ENCODE peak calls at places on chromosome 10, in six cellular contexts. P, R, O, A, C and V are unnamed samples.
A peak's percentile ranks its signal among the peaks of the same experiment; 100 is the strongest.

GRCh38 chr10:3805791-3806381 is 20.9 kb upstream of the KLF6 start:
- DNase-seq in P (no peak), R (peak; percentile 95), O (peak; percentile 51), A (no peak), C (peak; percentile 77), V (peak; percentile 93)

GRCh38 chr10:109866168-109866994 is 56.9 kb downstream of the XPNPEP1 start:
- DNase-seq in P (peak; percentile 39), R (no peak), O (peak; percentile 6), A (peak; percentile 60), C (peak; percentile 9), V (peak; percentile 23)

GRCh38 chr10:75244487-75245353 is 9.0 kb upstream of the COMTD1 start:
- DNase-seq in P (no peak), R (no peak), O (no peak), A (no peak), C (peak; percentile 61), V (no peak)

GRCh38 chr10:124105594-124105993 is 12.2 kb upstream of the CHST15 start:
- DNase-seq in P (no peak), R (peak; percentile 73), O (no peak), A (no peak), C (peak; percentile 33), V (no peak)

GRCh38 chr10:16893664-16894063 is 76.4 kb upstream of the RSU1 start:
- DNase-seq in P (no peak), R (no peak), O (no peak), A (no peak), C (peak; percentile 76), V (no peak)

GRCh38 chr10:82240408-82240807 is 365.4 kb downstream of the NRG3 start:
- DNase-seq in P (no peak), R (no peak), O (no peak), A (no peak), C (no peak), V (no peak)

GRCh38 chr10:119217937-119218579 is 10.7 kb downstream of the GRK5 start:
- DNase-seq in P (no peak), R (no peak), O (no peak), A (no peak), C (no peak), V (no peak)

GRCh38 chr10:70927221-70927943 is 39.0 kb upstream of the PCBD1 start:
- DNase-seq in P (peak; percentile 44), R (no peak), O (no peak), A (no peak), C (no peak), V (peak; percentile 26)

GRCh38 chr10:123402656-123403055 is 248.5 kb downstream of the BUB3 start:
- DNase-seq in P (no peak), R (peak; percentile 80), O (no peak), A (no peak), C (no peak), V (no peak)

GRCh38 chr10:33334170-33334838 is at the start of gene NRP1:
- DNase-seq in P (peak; percentile 65), R (no peak), O (no peak), A (peak; percentile 70), C (peak; percentile 97), V (peak; percentile 59)

GRCh38 chr10:14093735-14094484 is 236.8 kb downstream of the FRMD4A start:
- DNase-seq in P (peak; percentile 52), R (no peak), O (no peak), A (peak; percentile 68), C (peak; percentile 43), V (peak; percentile 74)

GRCh38 chr10:113058175-113058961 is 108.3 kb downstream of the TCF7L2 start:
- DNase-seq in P (peak; percentile 44), R (no peak), O (no peak), A (peak; percentile 74), C (no peak), V (peak; percentile 90)

GRCh38 chr10:95560288-95561199 is 627 bp downstream of the SORBS1 start:
- DNase-seq in P (peak; percentile 69), R (peak; percentile 65), O (no peak), A (peak; percentile 50), C (peak; percentile 19), V (peak; percentile 57)

GRCh38 chr10:7567896-7568295 is 98.9 kb downstream of the ITIH5 start:
- DNase-seq in P (no peak), R (no peak), O (no peak), A (no peak), C (no peak), V (no peak)

GRCh38 chr10:123394382-123394781 is 240.2 kb downstream of the BUB3 start:
- DNase-seq in P (no peak), R (no peak), O (no peak), A (no peak), C (no peak), V (no peak)

GRCh38 chr10:22003111-22003963 is at the start of gene DNAJC1:
- DNase-seq in P (peak; percentile 95), R (peak; percentile 99), O (peak; percentile 87), A (peak; percentile 99), C (peak; percentile 95), V (peak; percentile 98)

GRCh38 chr10:119523916-119524719 is 18.4 kb downstream of the RGS10 start:
- DNase-seq in P (no peak), R (no peak), O (no peak), A (no peak), C (no peak), V (no peak)

GRCh38 chr10:87092356-87092860 is 2.2 kb downstream of the GLUD1 start:
- DNase-seq in P (no peak), R (no peak), O (no peak), A (peak; percentile 7), C (peak; percentile 49), V (peak; percentile 75)

GRCh38 chr10:109205929-109206585 is 717.3 kb downstream of the XPNPEP1 start:
- DNase-seq in P (no peak), R (no peak), O (no peak), A (no peak), C (peak; percentile 82), V (peak; percentile 93)

GRCh38 chr10:88978463-88978862 is 12.1 kb upstream of the FAS start:
- DNase-seq in P (no peak), R (no peak), O (no peak), A (no peak), C (no peak), V (no peak)

GRCh38 chr10:88979603-88980002 is 11.0 kb upstream of the FAS start:
- DNase-seq in P (no peak), R (no peak), O (no peak), A (no peak), C (no peak), V (no peak)

GRCh38 chr10:88980247-88980646 is 10.4 kb upstream of the FAS start:
- DNase-seq in P (no peak), R (no peak), O (no peak), A (no peak), C (no peak), V (no peak)

GRCh38 chr10:88980836-88981235 is 9.8 kb upstream of the FAS start:
- DNase-seq in P (no peak), R (no peak), O (no peak), A (no peak), C (no peak), V (peak; percentile 34)

DNA sequence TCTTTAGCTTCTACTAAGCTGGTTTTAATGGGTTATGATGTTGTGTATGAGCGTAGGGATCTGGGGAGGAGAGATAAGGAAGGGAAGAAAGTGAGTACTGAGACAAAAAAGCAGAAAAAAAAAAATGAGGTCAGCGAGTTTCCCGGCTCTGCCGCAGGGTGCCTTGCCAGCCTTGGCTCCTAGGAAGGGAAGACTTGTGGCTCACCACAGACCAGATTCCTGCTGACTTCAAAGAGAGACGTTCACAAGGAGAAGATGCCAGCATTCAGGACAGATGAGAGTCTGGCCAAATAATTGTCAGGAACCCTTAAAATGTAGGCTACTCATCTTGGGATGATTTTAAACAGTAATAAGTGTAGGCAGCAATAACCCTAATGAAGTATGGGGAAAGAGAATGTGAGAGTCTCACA is 11.4 kb upstream of the FAS start:
- DNase-seq in P (no peak), R (no peak), O (no peak), A (peak; percentile 18), C (no peak), V (peak; percentile 95)
- H3K9ac ChIP-seq in P (no peak overlapping the region), R (no peak overlapping the region), O (no peak overlapping the region), A (no peak overlapping the region), C (no peak overlapping the region), V (no peak overlapping the region)

GRCh38 chr10:61486251-61486650 is 33.1 kb upstream of the TMEM26 start:
- DNase-seq in P (no peak), R (no peak), O (no peak), A (no peak), C (no peak), V (no peak)

GRCh38 chr10:61481597-61481996 is 28.4 kb upstream of the TMEM26 start:
- DNase-seq in P (no peak), R (no peak), O (no peak), A (no peak), C (no peak), V (no peak)

GRCh38 chr10:61492596-61492995 is 39.4 kb upstream of the TMEM26 start:
- DNase-seq in P (no peak), R (no peak), O (no peak), A (no peak), C (no peak), V (no peak)

GRCh38 chr10:61486738-61487396 is 33.7 kb upstream of the TMEM26 start:
- DNase-seq in P (no peak), R (no peak), O (no peak), A (no peak), C (peak; percentile 66), V (peak; percentile 19)

GRCh38 chr10:61487506-61487905 is 34.3 kb upstream of the TMEM26 start:
- DNase-seq in P (no peak), R (no peak), O (no peak), A (no peak), C (peak; percentile 87), V (peak; percentile 47)
- TF ChIP-seq EZH2phosphoT487 in P (no peak), R (no peak), O (no peak), A (no peak), C (no peak), V (no peak)

DNA sequence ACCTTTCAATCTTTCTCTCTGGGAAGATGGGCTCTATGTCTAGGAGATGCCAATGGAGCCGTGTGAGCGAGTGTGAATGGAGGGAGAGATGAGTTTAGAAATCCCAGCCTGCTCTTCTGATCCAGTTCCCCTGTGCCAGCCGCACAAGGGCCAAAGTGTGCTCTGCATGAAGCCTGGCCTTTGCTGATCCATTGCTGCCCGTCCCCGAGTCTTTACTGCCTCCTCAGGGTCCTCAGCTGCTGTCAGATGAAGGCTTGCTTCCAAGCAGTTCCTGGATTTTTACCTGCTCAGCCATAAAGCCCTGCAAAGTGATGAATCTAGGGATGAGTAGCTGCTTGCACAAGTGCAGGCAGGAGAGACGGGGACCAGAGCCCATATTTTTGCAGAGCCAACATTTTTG is 115.9 kb downstream of the ZMIZ1 start:
- DNase-seq in P (no peak), R (no peak), O (no peak), A (no peak), C (no peak), V (no peak)
- H3K9ac ChIP-seq in P (peak overlapping the region; percentile 40), R (no peak overlapping the region), O (peak overlapping the region; percentile 59), A (no peak overlapping the region), C (peak overlapping the region; percentile 0), V (peak overlapping the region; percentile 49)

DNA sequence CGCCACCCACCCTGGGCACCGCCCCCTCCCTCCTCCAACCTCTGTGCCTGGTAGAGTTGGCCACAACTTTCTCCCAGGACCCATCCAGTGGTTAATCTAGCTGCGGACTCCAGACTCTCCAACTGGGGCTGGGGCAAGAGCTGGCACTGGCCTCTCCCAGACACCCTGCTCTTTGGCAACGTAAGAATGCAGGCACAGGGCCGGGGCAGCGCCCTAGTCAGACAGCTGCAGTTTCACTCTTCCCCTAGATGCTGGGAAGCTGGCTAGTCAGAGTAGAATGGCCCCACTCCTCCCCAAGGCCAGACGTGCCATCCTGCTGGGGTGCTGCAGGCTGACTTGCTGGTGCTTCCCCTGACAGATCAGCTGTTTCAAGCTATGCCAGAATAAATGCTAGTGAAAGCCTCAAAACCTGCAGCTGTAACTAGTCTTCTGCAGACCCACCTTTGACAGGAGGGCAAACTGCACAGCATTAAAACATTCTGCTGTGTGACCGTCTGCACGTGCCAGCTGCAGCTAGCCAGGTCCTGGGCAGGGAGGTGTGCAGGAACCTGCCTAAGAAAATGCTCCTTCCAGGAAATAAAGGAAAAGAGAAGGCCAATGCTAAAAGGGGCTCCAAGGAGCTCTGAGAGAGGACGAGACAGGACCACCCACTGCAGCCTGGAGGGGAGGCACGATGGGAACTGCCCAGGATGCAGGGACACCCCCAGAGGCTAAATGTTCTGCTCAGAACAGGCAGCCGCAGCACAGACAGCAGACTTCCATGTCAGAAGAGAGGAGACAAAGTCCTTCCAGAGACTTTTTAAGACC is 21.9 kb downstream of the HSPA12A start:
- DNase-seq in P (no peak), R (peak; percentile 90), O (no peak), A (peak; percentile 40), C (no peak), V (peak; percentile 36)
- TF ChIP-seq EZH2phosphoT487 in P (no peak), R (no peak), O (no peak), A (no peak), C (no peak), V (no peak)